ENCODE peak calls at places on chromosomes 4 and X, in six cellular contexts. One of them, this sample, is unnamed.

GRCh38 chr4:95362906-95363578 is 185.7 kb downstream of the UNC5C start:
- DNase-seq in GM04503: no peak
- DNase-seq in SK-N-SH: peak; percentile 48
- DNase-seq in NCI-H1092 treated with DMSO at 0.1 percent for 48 hours: peak; percentile 11
- DNase-seq in NB4: peak; percentile 49
- DNase-seq in dermis microvascular lymphatic vessel endothelial cell: no peak
- DNase-seq in this sample: peak; percentile 73

GRCh38 chrX:40172169-40172979 is 74.6 kb upstream of the BCOR start:
- DNase-seq in GM04503: no peak
- DNase-seq in SK-N-SH: no peak
- DNase-seq in NCI-H1092 treated with DMSO at 0.1 percent for 48 hours: peak; percentile 73
- DNase-seq in NB4: peak; percentile 49
- DNase-seq in dermis microvascular lymphatic vessel endothelial cell: no peak
- DNase-seq in this sample: no peak

GRCh38 chrX:119041175-119041574 is 31.6 kb upstream of the CT47C1 start:
- DNase-seq in GM04503: peak; percentile 46
- DNase-seq in SK-N-SH: no peak
- DNase-seq in NCI-H1092 treated with DMSO at 0.1 percent for 48 hours: no peak
- DNase-seq in NB4: peak; percentile 34
- DNase-seq in dermis microvascular lymphatic vessel endothelial cell: peak; percentile 73
- DNase-seq in this sample: peak; percentile 7

GRCh38 chr4:185305979-185306442 is 89.7 kb downstream of the LRP2BP start:
- DNase-seq in GM04503: peak; percentile 96
- DNase-seq in SK-N-SH: no peak
- DNase-seq in NCI-H1092 treated with DMSO at 0.1 percent for 48 hours: no peak
- DNase-seq in NB4: no peak
- DNase-seq in dermis microvascular lymphatic vessel endothelial cell: peak; percentile 3
- DNase-seq in this sample: no peak

GRCh38 chr4:139988863-139989765 is 164.9 kb downstream of the MAML3 start:
- DNase-seq in GM04503: peak; percentile 76
- DNase-seq in SK-N-SH: no peak
- DNase-seq in NCI-H1092 treated with DMSO at 0.1 percent for 48 hours: no peak
- DNase-seq in NB4: peak; percentile 60
- DNase-seq in dermis microvascular lymphatic vessel endothelial cell: peak; percentile 81
- DNase-seq in this sample: peak; percentile 34

GRCh38 chrX:134727363-134727762 is 69.1 kb upstream of the PLAC1 start:
- DNase-seq in GM04503: no peak
- DNase-seq in SK-N-SH: no peak
- DNase-seq in NCI-H1092 treated with DMSO at 0.1 percent for 48 hours: no peak
- DNase-seq in NB4: peak; percentile 18
- DNase-seq in dermis microvascular lymphatic vessel endothelial cell: no peak
- DNase-seq in this sample: no peak

GRCh38 chr4:126136922-126137781 is 822.4 kb downstream of the FAT4 start:
- DNase-seq in GM04503: no peak
- DNase-seq in SK-N-SH: no peak
- DNase-seq in NCI-H1092 treated with DMSO at 0.1 percent for 48 hours: no peak
- DNase-seq in NB4: no peak
- DNase-seq in dermis microvascular lymphatic vessel endothelial cell: no peak
- DNase-seq in this sample: no peak

GRCh38 chr4:3360741-3361140 is 67.9 kb downstream of the RGS12 start:
- DNase-seq in GM04503: no peak
- DNase-seq in SK-N-SH: no peak
- DNase-seq in NCI-H1092 treated with DMSO at 0.1 percent for 48 hours: no peak
- DNase-seq in NB4: no peak
- DNase-seq in dermis microvascular lymphatic vessel endothelial cell: no peak
- DNase-seq in this sample: no peak

GRCh38 chr4:99886146-99886545 is 8.1 kb downstream of the LAMTOR3 start:
- DNase-seq in GM04503: no peak
- DNase-seq in SK-N-SH: no peak
- DNase-seq in NCI-H1092 treated with DMSO at 0.1 percent for 48 hours: no peak
- DNase-seq in NB4: no peak
- DNase-seq in dermis microvascular lymphatic vessel endothelial cell: no peak
- DNase-seq in this sample: no peak

GRCh38 chr4:41257901-41258300 is 1.2 kb downstream of the UCHL1 start:
- DNase-seq in GM04503: no peak
- DNase-seq in SK-N-SH: peak; percentile 18
- DNase-seq in NCI-H1092 treated with DMSO at 0.1 percent for 48 hours: peak; percentile 24
- DNase-seq in NB4: no peak
- DNase-seq in dermis microvascular lymphatic vessel endothelial cell: no peak
- DNase-seq in this sample: no peak

GRCh38 chr4:113686950-113687718 is 74.4 kb downstream of the CAMK2D start:
- DNase-seq in GM04503: no peak
- DNase-seq in SK-N-SH: no peak
- DNase-seq in NCI-H1092 treated with DMSO at 0.1 percent for 48 hours: no peak
- DNase-seq in NB4: peak; percentile 11
- DNase-seq in dermis microvascular lymphatic vessel endothelial cell: no peak
- DNase-seq in this sample: no peak

GRCh38 chr4:6873291-6873690 is 36.3 kb upstream of the TBC1D14 start:
- DNase-seq in GM04503: no peak
- DNase-seq in SK-N-SH: no peak
- DNase-seq in NCI-H1092 treated with DMSO at 0.1 percent for 48 hours: no peak
- DNase-seq in NB4: no peak
- DNase-seq in dermis microvascular lymphatic vessel endothelial cell: no peak
- DNase-seq in this sample: no peak

GRCh38 chr4:99657801-99658200 is at the start of gene C4orf54:
- DNase-seq in GM04503: no peak
- DNase-seq in SK-N-SH: no peak
- DNase-seq in NCI-H1092 treated with DMSO at 0.1 percent for 48 hours: no peak
- DNase-seq in NB4: no peak
- DNase-seq in dermis microvascular lymphatic vessel endothelial cell: no peak
- DNase-seq in this sample: no peak

GRCh38 chrX:37779857-37780256 is at the start of gene CYBB:
- DNase-seq in GM04503: no peak
- DNase-seq in SK-N-SH: no peak
- DNase-seq in NCI-H1092 treated with DMSO at 0.1 percent for 48 hours: no peak
- DNase-seq in NB4: peak; percentile 50
- DNase-seq in dermis microvascular lymphatic vessel endothelial cell: no peak
- DNase-seq in this sample: no peak

GRCh38 chr4:81412941-81413488 is 58.7 kb downstream of the RASGEF1B start:
- DNase-seq in GM04503: no peak
- DNase-seq in SK-N-SH: no peak
- DNase-seq in NCI-H1092 treated with DMSO at 0.1 percent for 48 hours: no peak
- DNase-seq in NB4: no peak
- DNase-seq in dermis microvascular lymphatic vessel endothelial cell: no peak
- DNase-seq in this sample: no peak

GRCh38 chrX:53729756-53730155 is 43.2 kb upstream of the HUWE1 start:
- DNase-seq in GM04503: no peak
- DNase-seq in SK-N-SH: no peak
- DNase-seq in NCI-H1092 treated with DMSO at 0.1 percent for 48 hours: no peak
- DNase-seq in NB4: no peak
- DNase-seq in dermis microvascular lymphatic vessel endothelial cell: no peak
- DNase-seq in this sample: no peak

GRCh38 chrX:19893722-19894121 is 6.3 kb upstream of the SH3KBP1 start:
- DNase-seq in GM04503: no peak
- DNase-seq in SK-N-SH: no peak
- DNase-seq in NCI-H1092 treated with DMSO at 0.1 percent for 48 hours: no peak
- DNase-seq in NB4: no peak
- DNase-seq in dermis microvascular lymphatic vessel endothelial cell: no peak
- DNase-seq in this sample: no peak